ENCODE peak calls at places on chromosomes 11 and 22, in ten cellular contexts. A, P, O, N, K, V, C, M, H and T are unnamed samples.

GRCh38 chr11:33869511-33870422 is 22.1 kb downstream of the LMO2 start:
- DNase-seq in A (peak), P (no peak), O (peak), N (no peak), K (peak), V (no peak), C (peak), M (peak), H (peak), T (no peak)

GRCh38 chr11:1234771-1235614 is 12.1 kb downstream of the MUC5B start:
- DNase-seq in A (no peak), P (no peak), O (no peak), N (no peak), K (no peak), V (no peak), C (no peak), M (no peak), H (no peak), T (no peak)

GRCh38 chr11:5488385-5488784 is at the start of gene OR52D1:
- DNase-seq in A (no peak), P (no peak), O (no peak), N (no peak), K (no peak), V (no peak), C (no peak), M (no peak), H (no peak), T (no peak)

GRCh38 chr11:64750361-64751054 is 6.6 kb upstream of the RASGRP2 start:
- DNase-seq in A (no peak), P (no peak), O (no peak), N (no peak), K (no peak), V (no peak), C (no peak), M (no peak), H (no peak), T (no peak)

GRCh38 chr11:34972892-34973291 is 56.5 kb downstream of the PDHX start:
- DNase-seq in A (peak), P (no peak), O (no peak), N (peak), K (peak), V (no peak), C (peak), M (no peak), H (no peak), T (no peak)

GRCh38 chr11:19368726-19369364 is 128.1 kb upstream of the E2F8 start:
- DNase-seq in A (no peak), P (no peak), O (no peak), N (no peak), K (no peak), V (no peak), C (no peak), M (no peak), H (no peak), T (no peak)

GRCh38 chr11:64778223-64778472 is 194 bp downstream of the SF1 start:
- DNase-seq in A (no peak), P (no peak), O (no peak), N (no peak), K (no peak), V (no peak), C (no peak), M (no peak), H (no peak), T (no peak)

GRCh38 chr11:92829121-92829520 is 140.3 kb upstream of the MTNR1B start:
- DNase-seq in A (no peak), P (no peak), O (no peak), N (no peak), K (no peak), V (no peak), C (no peak), M (no peak), H (no peak), T (no peak)

GRCh38 chr11:92107331-92107730 is 117.3 kb upstream of the FAT3 start:
- DNase-seq in A (no peak), P (no peak), O (no peak), N (no peak), K (no peak), V (no peak), C (no peak), M (no peak), H (no peak), T (no peak)

GRCh38 chr22:27192135-27192900 is 534.9 kb downstream of the MIAT start:
- DNase-seq in A (peak), P (no peak), O (no peak), N (no peak), K (no peak), V (no peak), C (no peak), M (no peak), H (no peak), T (no peak)

GRCh38 chr22:20514658-20515406 is 7.4 kb downstream of the MED15 start:
- DNase-seq in A (peak), P (no peak), O (no peak), N (peak), K (peak), V (no peak), C (peak), M (no peak), H (no peak), T (no peak)

GRCh38 chr11:62896049-62896448 is 15.4 kb downstream of the SLC3A2 start:
- DNase-seq in A (no peak), P (no peak), O (no peak), N (no peak), K (no peak), V (no peak), C (no peak), M (no peak), H (no peak), T (no peak)

GRCh38 chr11:65868076-65868667 is 4.4 kb downstream of the EFEMP2 start:
- DNase-seq in A (no peak), P (no peak), O (no peak), N (no peak), K (no peak), V (peak), C (no peak), M (peak), H (no peak), T (no peak)

GRCh38 chr11:14638561-14638960 is 5.0 kb upstream of the PDE3B start:
- DNase-seq in A (no peak), P (peak), O (no peak), N (no peak), K (no peak), V (no peak), C (no peak), M (no peak), H (no peak), T (no peak)

GRCh38 chr11:16186680-16187079 is 169.7 kb downstream of the SOX6 start:
- DNase-seq in A (no peak), P (no peak), O (no peak), N (no peak), K (no peak), V (no peak), C (no peak), M (no peak), H (no peak), T (no peak)

GRCh38 chr11:102516179-102516578 is 14.4 kb downstream of the MMP7 start:
- DNase-seq in A (no peak), P (no peak), O (no peak), N (no peak), K (no peak), V (no peak), C (no peak), M (no peak), H (no peak), T (no peak)

GRCh38 chr11:114399903-114400221 is 449 bp downstream of the C11orf71 start:
- DNase-seq in A (no peak), P (no peak), O (peak), N (no peak), K (no peak), V (no peak), C (no peak), M (peak), H (no peak), T (no peak)

GRCh38 chr11:92693146-92693545 is 276.3 kb upstream of the MTNR1B start:
- DNase-seq in A (peak), P (no peak), O (no peak), N (no peak), K (peak), V (no peak), C (no peak), M (no peak), H (no peak), T (no peak)

GRCh38 chr11:105915036-105915435 is 107.0 kb downstream of the MSANTD4 start:
- DNase-seq in A (no peak), P (no peak), O (no peak), N (no peak), K (no peak), V (no peak), C (no peak), M (no peak), H (no peak), T (no peak)

GRCh38 chr22:37777122-37777687 is 30.5 kb upstream of the GCAT start:
- DNase-seq in A (peak), P (no peak), O (no peak), N (peak), K (peak), V (no peak), C (peak), M (peak), H (no peak), T (peak)

GRCh38 chr11:103648670-103649400 is 387.6 kb upstream of the DDI1 start:
- DNase-seq in A (peak), P (no peak), O (no peak), N (no peak), K (peak), V (no peak), C (no peak), M (no peak), H (no peak), T (no peak)

GRCh38 chr11:95791385-95792033 is 1.2 kb downstream of the CEP57 start:
- DNase-seq in A (no peak), P (no peak), O (no peak), N (no peak), K (no peak), V (no peak), C (no peak), M (no peak), H (no peak), T (no peak)

GRCh38 chr22:21947040-21948014 is 5.3 kb downstream of the PPM1F start:
- DNase-seq in A (peak), P (no peak), O (peak), N (peak), K (peak), V (no peak), C (peak), M (no peak), H (no peak), T (no peak)

GRCh38 chr22:22154068-22154467 is 90.5 kb upstream of the VPREB1 start:
- DNase-seq in A (no peak), P (no peak), O (no peak), N (no peak), K (no peak), V (no peak), C (no peak), M (no peak), H (no peak), T (no peak)

GRCh38 chr22:48876951-48877350 is 950.7 kb downstream of the BRD1 start:
- DNase-seq in A (no peak), P (no peak), O (no peak), N (no peak), K (no peak), V (no peak), C (no peak), M (no peak), H (no peak), T (no peak)

GRCh38 chr22:38080847-38081635 is 2.9 kb downstream of the SLC16A8 start:
- DNase-seq in A (peak), P (no peak), O (peak), N (no peak), K (peak), V (no peak), C (peak), M (no peak), H (no peak), T (no peak)

GRCh38 chr11:102436546-102436945 is 16.0 kb downstream of the TMEM123 start:
- DNase-seq in A (no peak), P (no peak), O (no peak), N (no peak), K (peak), V (no peak), C (no peak), M (no peak), H (no peak), T (no peak)

GRCh38 chr11:86977441-86978050 is 22.4 kb upstream of the FZD4 start:
- DNase-seq in A (no peak), P (no peak), O (no peak), N (no peak), K (no peak), V (no peak), C (no peak), M (no peak), H (no peak), T (no peak)